ENCODE peak calls at places on chromosomes 16 and 17, in eight cellular contexts. R, D, I, P, X, W, Z and G are unnamed samples.

GRCh38 chr16:30472328-30472942 is at the start of gene ITGAL:
- DNase-seq in R (no peak), D (peak; percentile 98), I (peak; percentile 72), P (no peak), X (peak; percentile 72), W (no peak), Z (no peak), G (no peak)

GRCh38 chr16:30555848-30556473 is 2.2 kb downstream of the ZNF764 start:
- DNase-seq in R (no peak), D (no peak), I (no peak), P (no peak), X (no peak), W (no peak), Z (no peak), G (no peak)

GRCh38 chr17:30084773-30085172 is 31.8 kb upstream of the NSRP1 start:
- DNase-seq in R (no peak), D (no peak), I (no peak), P (no peak), X (no peak), W (no peak), Z (no peak), G (no peak)

GRCh38 chr17:70093163-70093562 is 18.1 kb downstream of the KCNJ16 start:
- DNase-seq in R (no peak), D (no peak), I (no peak), P (no peak), X (no peak), W (no peak), Z (no peak), G (no peak)

GRCh38 chr17:78973196-78973595 is 6.5 kb downstream of the LGALS3BP start:
- DNase-seq in R (no peak), D (no peak), I (no peak), P (no peak), X (no peak), W (no peak), Z (peak; percentile 72), G (no peak)

GRCh38 chr16:3578121-3578520 is 918 bp upstream of the NLRC3 start:
- DNase-seq in R (no peak), D (peak; percentile 23), I (no peak), P (no peak), X (peak; percentile 14), W (no peak), Z (no peak), G (no peak)

GRCh38 chr16:18942069-18942468 is 15.9 kb upstream of the SMG1 start:
- DNase-seq in R (no peak), D (no peak), I (no peak), P (no peak), X (no peak), W (no peak), Z (no peak), G (no peak)

GRCh38 chr16:30523768-30524574 is 2.4 kb downstream of the ZNF768 start:
- DNase-seq in R (no peak), D (no peak), I (no peak), P (no peak), X (no peak), W (peak; percentile 68), Z (no peak), G (no peak)

GRCh38 chr17:1989135-1989534 is 36.0 kb downstream of the RTN4RL1 start:
- DNase-seq in R (no peak), D (no peak), I (peak; percentile 80), P (peak; percentile 55), X (no peak), W (peak; percentile 24), Z (no peak), G (no peak)

GRCh38 chr16:81582655-81583441 is 138.2 kb downstream of the CMIP start:
- DNase-seq in R (peak; percentile 79), D (no peak), I (no peak), P (no peak), X (no peak), W (peak; percentile 38), Z (no peak), G (no peak)

GRCh38 chr17:45019177-45019711 is 32.2 kb downstream of the DCAKD start:
- DNase-seq in R (no peak), D (no peak), I (peak; percentile 73), P (peak; percentile 71), X (peak; percentile 51), W (peak; percentile 70), Z (no peak), G (peak; percentile 9)

GRCh38 chr17:67151717-67152116 is 93.3 kb downstream of the HELZ start:
- DNase-seq in R (no peak), D (no peak), I (no peak), P (peak; percentile 38), X (no peak), W (no peak), Z (no peak), G (no peak)

GRCh38 chr17:77427471-77427991 is 286.8 kb downstream of the SEC14L1 start:
- DNase-seq in R (no peak), D (no peak), I (peak; percentile 95), P (no peak), X (peak; percentile 66), W (peak; percentile 52), Z (no peak), G (no peak)

GRCh38 chr16:28187595-28188004 is 24.2 kb downstream of the XPO6 start:
- DNase-seq in R (no peak), D (peak; percentile 73), I (no peak), P (no peak), X (no peak), W (no peak), Z (no peak), G (no peak)
- TF ChIP-seq EP300 in R (no peak), D (peak; percentile 74), I (no peak), P (no peak), X (no peak), W (no peak), Z (no peak), G (no peak)

GRCh38 chr16:9260665-9261064 is 169.2 kb downstream of the HAPSTR1 start:
- DNase-seq in R (peak; percentile 40), D (no peak), I (no peak), P (no peak), X (peak; percentile 37), W (no peak), Z (no peak), G (no peak)

GRCh38 chr16:9259914-9260608 is 168.6 kb downstream of the HAPSTR1 start:
- DNase-seq in R (peak; percentile 56), D (no peak), I (no peak), P (no peak), X (no peak), W (no peak), Z (no peak), G (no peak)

GRCh38 chr16:9256196-9256595 is 164.8 kb downstream of the HAPSTR1 start:
- DNase-seq in R (peak; percentile 66), D (no peak), I (no peak), P (peak; percentile 31), X (peak; percentile 32), W (peak; percentile 68), Z (peak; percentile 95), G (no peak)

GRCh38 chr16:9257843-9258242 is 166.4 kb downstream of the HAPSTR1 start:
- DNase-seq in R (no peak), D (no peak), I (no peak), P (no peak), X (no peak), W (no peak), Z (no peak), G (no peak)

GRCh38 chr16:9258423-9259051 is 167.1 kb downstream of the HAPSTR1 start:
- DNase-seq in R (peak; percentile 44), D (no peak), I (no peak), P (peak; percentile 54), X (peak; percentile 18), W (peak; percentile 64), Z (peak; percentile 83), G (no peak)
- TF ChIP-seq EP300 in R (no peak), D (no peak), I (no peak), P (no peak), X (no peak), W (no peak), Z (no peak), G (no peak)

DNA sequence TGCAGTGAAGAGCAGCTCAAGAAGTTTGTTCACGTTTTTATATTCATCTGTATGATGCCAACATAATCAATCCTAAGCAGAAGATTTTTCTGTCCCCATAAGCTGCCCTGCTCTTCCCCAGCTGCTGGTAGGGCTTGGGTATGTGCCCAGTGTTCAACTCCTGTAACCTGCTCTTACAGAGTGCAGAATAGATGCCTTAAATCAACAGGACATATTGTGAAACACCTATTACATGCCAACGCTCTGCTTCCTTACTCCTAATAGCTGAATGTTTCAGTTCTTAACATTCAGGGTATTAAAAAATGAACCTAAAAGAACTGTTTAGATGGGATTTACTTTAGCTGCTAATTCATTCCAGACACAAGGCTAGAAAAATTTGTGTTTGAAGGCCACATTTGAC is 190.9 kb downstream of the HS3ST3A1 start:
- DNase-seq in R (peak; percentile 57), D (no peak), I (no peak), P (no peak), X (no peak), W (no peak), Z (no peak), G (no peak)
- TF ChIP-seq EP300 in R (peak; percentile 61), D (no peak), I (no peak), P (no peak), X (no peak), W (no peak), Z (no peak), G (no peak)

GRCh38 chr17:75394332-75394918 is 11.1 kb downstream of the GRB2 start:
- DNase-seq in R (no peak), D (no peak), I (no peak), P (no peak), X (no peak), W (peak; percentile 22), Z (peak; percentile 53), G (no peak)

GRCh38 chr17:75392559-75392958 is 12.9 kb downstream of the GRB2 start:
- DNase-seq in R (no peak), D (no peak), I (no peak), P (no peak), X (no peak), W (no peak), Z (no peak), G (no peak)

GRCh38 chr17:75396025-75396424 is 9.5 kb downstream of the GRB2 start:
- DNase-seq in R (no peak), D (no peak), I (no peak), P (no peak), X (no peak), W (no peak), Z (no peak), G (no peak)

GRCh38 chr17:75390982-75391381 is 14.5 kb downstream of the GRB2 start:
- DNase-seq in R (no peak), D (no peak), I (no peak), P (no peak), X (no peak), W (no peak), Z (no peak), G (no peak)

DNA sequence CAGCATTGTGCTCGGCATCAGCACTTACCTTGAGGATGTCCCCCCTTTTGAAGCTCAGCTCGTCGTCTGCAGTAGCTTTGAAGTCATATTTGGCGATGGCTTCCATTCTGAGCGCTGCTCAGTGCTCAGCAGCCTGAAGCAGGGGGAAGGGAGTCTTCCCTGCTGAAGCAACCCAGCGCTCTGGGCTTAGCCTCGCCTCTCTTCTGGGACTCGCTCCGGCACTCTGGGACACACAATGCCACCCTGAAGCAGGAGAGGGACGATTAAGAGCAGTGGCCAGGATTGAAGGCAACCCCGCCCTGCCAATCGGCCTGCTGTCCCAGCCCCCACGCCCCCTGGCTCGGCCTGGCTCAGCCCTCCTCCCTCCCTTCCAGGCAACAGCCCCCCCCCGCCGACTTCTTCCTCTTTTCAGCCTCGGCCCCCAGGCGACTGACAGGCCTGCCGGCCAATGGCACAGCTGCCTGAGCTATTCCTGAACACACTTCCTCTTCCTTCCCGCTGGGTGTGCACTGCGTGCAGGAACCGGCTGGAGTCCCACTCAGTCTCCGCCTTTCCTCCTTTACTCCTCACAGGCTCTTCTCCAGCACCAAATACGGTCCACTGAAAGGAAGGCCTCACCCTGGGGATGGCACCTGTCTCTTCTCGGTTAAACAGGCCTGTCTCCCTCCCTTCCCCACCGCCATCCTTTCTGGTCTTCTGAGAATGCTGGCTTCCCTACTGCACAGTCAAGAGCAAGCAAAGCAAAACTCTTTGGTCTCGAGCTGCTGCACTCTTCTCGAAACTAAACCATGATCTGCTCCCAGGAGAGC is 11.8 kb downstream of the GRB2 start:
- DNase-seq in R (peak; percentile 97), D (peak; percentile 79), I (peak; percentile 99), P (peak; percentile 99), X (peak; percentile 99), W (peak; percentile 98), Z (peak; percentile 98), G (peak; percentile 96)
- TF ChIP-seq EP300 in R (peak; percentile 62), D (no peak), I (no peak), P (no peak), X (no peak), W (no peak), Z (peak; percentile 17), G (peak; percentile 50)